ENCODE peak calls at places on chromosomes 3 and 15, in four cellular contexts. W is transverse colon, C is breast epithelium, B is right lobe of liver. L is an unnamed sample.

GRCh38 chr15:101456079-101456791 is 33.3 kb downstream of the PCSK6 start:
- DNase-seq in B (no peak), W (no peak), C (peak), L (no peak)

GRCh38 chr3:173826901-173827609 is 429.5 kb downstream of the NLGN1 start:
- DNase-seq in C (no peak), B (no peak), W (no peak), L (no peak)

GRCh38 chr3:115804722-115805121 is 181.4 kb downstream of the GAP43 start:
- DNase-seq in C (no peak), W (no peak), B (no peak), L (no peak)

GRCh38 chr3:60610441-60611112 is 640.7 kb downstream of the FHIT start:
- DNase-seq in C (no peak), W (peak), B (no peak), L (no peak)

GRCh38 chr3:165523801-165524200 is 313.4 kb downstream of the BCHE start:
- DNase-seq in W (no peak), C (no peak), B (no peak), L (no peak)

GRCh38 chr3:58321791-58322190 is 10.9 kb upstream of the PXK start:
- DNase-seq in C (no peak), W (no peak), B (no peak), L (no peak)

GRCh38 chr3:172332256-172333041 is 115.8 kb downstream of the GHSR start:
- DNase-seq in B (no peak), C (no peak), W (peak), L (no peak)

GRCh38 chr15:71691700-71692417 is 118.5 kb upstream of the NR2E3 start:
- DNase-seq in B (no peak), C (no peak), W (no peak), L (no peak)

GRCh38 chr3:169999433-169999832 is 32.8 kb downstream of the SEC62 start:
- DNase-seq in W (no peak), B (no peak), C (no peak), L (peak)

GRCh38 chr3:112539825-112540517 is 21.8 kb downstream of the ATG3 start:
- DNase-seq in C (no peak), W (no peak), B (no peak), L (no peak)

GRCh38 chr15:98321916-98322315 is 326.4 kb upstream of the IGF1R start:
- DNase-seq in B (no peak), W (no peak), C (no peak), L (no peak)

GRCh38 chr3:159326998-159327397 is 525.1 kb downstream of the MFSD1 start:
- DNase-seq in W (no peak), C (no peak), B (no peak), L (no peak)

GRCh38 chr3:166488977-166489672 is 651.9 kb upstream of the BCHE start:
- DNase-seq in C (no peak), B (peak), W (no peak), L (no peak)

GRCh38 chr15:52658955-52659354 is 20.2 kb downstream of the ATOSA start:
- DNase-seq in B (no peak), C (no peak), W (no peak), L (no peak)

GRCh38 chr15:58513681-58514336 is 82.0 kb downstream of the LIPC start:
- DNase-seq in W (no peak), B (no peak), C (no peak), L (no peak)

GRCh38 chr15:52791776-52792175 is 1.6 kb upstream of the ONECUT1 start:
- DNase-seq in C (no peak), W (no peak), B (no peak), L (no peak)

GRCh38 chr15:98900382-98900781 is 107.2 kb downstream of the PGPEP1L start:
- DNase-seq in C (no peak), W (no peak), B (no peak), L (no peak)

GRCh38 chr15:72302955-72303354 is 17.0 kb downstream of the CELF6 start:
- DNase-seq in B (no peak), W (no peak), C (no peak), L (no peak)

GRCh38 chr3:159775372-159775961 is 213.2 kb upstream of the IL12A start:
- DNase-seq in B (no peak), C (no peak), W (peak), L (no peak)

GRCh38 chr15:74421302-74422245 is 12.2 kb downstream of the SEMA7A start:
- DNase-seq in W (no peak), C (no peak), B (no peak), L (no peak)

GRCh38 chr15:74768099-74768770 is 13.6 kb upstream of the CSK start:
- DNase-seq in B (no peak), C (no peak), W (no peak), L (no peak)

GRCh38 chr3:143041901-143042300 is 40.5 kb downstream of the U2SURP start:
- DNase-seq in C (no peak), W (no peak), B (no peak), L (no peak)

GRCh38 chr3:128494152-128494650 is 1.2 kb upstream of the GATA2 start:
- DNase-seq in C (no peak), W (no peak), B (no peak), L (no peak)

GRCh38 chr3:184580376-184580775 is 18.8 kb downstream of the EPHB3 start:
- DNase-seq in C (no peak), B (no peak), W (no peak), L (no peak)

GRCh38 chr3:56985460-56986327 is 74.8 kb upstream of the SPATA12 start:
- DNase-seq in C (no peak), B (no peak), W (no peak), L (no peak)

GRCh38 chr3:1632128-1632527 is 466.5 kb upstream of the CNTN4 start:
- DNase-seq in W (peak), B (no peak), C (no peak), L (no peak)

GRCh38 chr3:46700772-46701171 is 420 bp upstream of the TMIE start:
- DNase-seq in C (no peak), W (no peak), B (no peak), L (no peak)

GRCh38 chr15:76057332-76058000 is 2.3 kb upstream of the TMEM266 start:
- DNase-seq in B (no peak), W (peak), C (no peak), L (peak)

GRCh38 chr15:76058714-76059319 is 968 bp upstream of the TMEM266 start:
- DNase-seq in W (no peak), B (no peak), C (no peak), L (peak)

GRCh38 chr15:76059320-76060097 is at the start of gene TMEM266:
- DNase-seq in W (peak), B (peak), C (no peak), L (no peak)

GRCh38 chr15:76060098-76060989 is 559 bp downstream of the TMEM266 start:
- DNase-seq in B (no peak), C (no peak), W (no peak), L (peak)

GRCh38 chr15:76056931-76057330 is 2.9 kb upstream of the TMEM266 start:
- DNase-seq in W (no peak), C (no peak), B (no peak), L (peak)
- H3K4me3 ChIP-seq in W (no peak), C (no peak), B (no peak), L (no peak)

DNA sequence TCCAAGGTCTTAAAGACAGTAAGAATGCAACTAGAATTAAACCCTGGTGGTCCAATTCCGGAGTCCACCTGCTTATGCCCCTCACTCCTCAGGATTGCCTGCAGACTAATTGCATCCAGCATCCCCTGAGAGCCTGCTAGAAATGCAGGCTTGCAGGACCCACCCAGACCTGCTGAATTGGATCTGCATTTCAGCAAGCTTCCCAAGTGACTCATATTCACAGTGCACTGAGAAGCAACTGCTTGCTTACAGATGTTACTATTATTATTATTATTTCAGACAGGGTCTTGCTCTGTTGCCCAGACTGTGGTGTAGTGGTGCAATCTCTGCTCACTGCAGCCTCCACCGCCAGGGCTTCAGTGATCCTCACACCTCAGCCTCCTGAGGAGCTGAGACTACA is 83.5 kb upstream of the VGLL4 start:
- DNase-seq in B (no peak), C (no peak), W (no peak), L (no peak)
- TF ChIP-seq CTCF in B (no peak), C (no peak), W (no peak), L (no peak)

DNA sequence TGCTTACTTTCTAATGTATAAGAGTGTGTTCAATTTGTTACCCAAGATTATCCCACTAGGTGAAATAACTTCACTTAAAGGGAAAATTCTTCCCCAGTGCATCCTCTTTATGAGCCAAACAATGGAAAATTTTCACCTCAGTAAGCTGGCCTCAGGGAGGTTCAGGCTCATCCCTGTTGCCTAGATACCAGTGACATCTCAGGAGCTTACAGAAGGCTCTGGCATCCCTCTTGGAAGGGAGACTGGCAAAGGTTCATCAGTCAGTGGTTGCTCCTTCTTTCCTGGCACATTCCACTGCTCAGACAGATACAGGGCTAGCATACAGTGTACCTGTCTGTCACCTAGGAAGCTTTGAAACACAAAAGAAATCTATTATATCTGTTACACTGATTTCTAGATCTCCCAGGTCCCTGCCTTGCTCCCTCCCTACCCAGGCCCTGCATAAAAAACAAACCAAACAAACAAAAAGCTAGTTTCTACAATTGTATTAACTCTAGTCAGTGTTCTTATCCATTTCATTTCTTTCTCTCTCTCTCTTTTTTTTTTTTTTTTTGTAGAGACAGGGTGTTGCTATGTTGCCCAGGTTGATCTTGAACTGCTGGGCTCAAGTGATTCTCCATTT is 1.7 kb downstream of the IP6K2 start:
- DNase-seq in C (no peak), B (no peak), W (no peak), L (no peak)
- H3K4me3 ChIP-seq in C (peak), B (no peak), W (peak), L (peak)

GRCh38 chr15:66935121-66935520 is 130.3 kb upstream of the SMAD3 start:
- DNase-seq in C (no peak), W (no peak), B (no peak), L (no peak)

GRCh38 chr15:66929843-66930242 is 135.6 kb upstream of the SMAD3 start:
- DNase-seq in C (no peak), B (no peak), W (no peak), L (no peak)

GRCh38 chr15:66934315-66934930 is 131.0 kb upstream of the SMAD3 start:
- DNase-seq in W (no peak), C (no peak), B (no peak), L (no peak)

GRCh38 chr15:66932634-66933024 is 132.8 kb upstream of the SMAD3 start:
- DNase-seq in C (no peak), B (no peak), W (no peak), L (no peak)

GRCh38 chr15:66931768-66932633 is 133.4 kb upstream of the SMAD3 start:
- DNase-seq in B (no peak), C (peak), W (peak), L (no peak)
- TF ChIP-seq CTCF in B (no peak), C (no peak), W (no peak), L (no peak)

DNA sequence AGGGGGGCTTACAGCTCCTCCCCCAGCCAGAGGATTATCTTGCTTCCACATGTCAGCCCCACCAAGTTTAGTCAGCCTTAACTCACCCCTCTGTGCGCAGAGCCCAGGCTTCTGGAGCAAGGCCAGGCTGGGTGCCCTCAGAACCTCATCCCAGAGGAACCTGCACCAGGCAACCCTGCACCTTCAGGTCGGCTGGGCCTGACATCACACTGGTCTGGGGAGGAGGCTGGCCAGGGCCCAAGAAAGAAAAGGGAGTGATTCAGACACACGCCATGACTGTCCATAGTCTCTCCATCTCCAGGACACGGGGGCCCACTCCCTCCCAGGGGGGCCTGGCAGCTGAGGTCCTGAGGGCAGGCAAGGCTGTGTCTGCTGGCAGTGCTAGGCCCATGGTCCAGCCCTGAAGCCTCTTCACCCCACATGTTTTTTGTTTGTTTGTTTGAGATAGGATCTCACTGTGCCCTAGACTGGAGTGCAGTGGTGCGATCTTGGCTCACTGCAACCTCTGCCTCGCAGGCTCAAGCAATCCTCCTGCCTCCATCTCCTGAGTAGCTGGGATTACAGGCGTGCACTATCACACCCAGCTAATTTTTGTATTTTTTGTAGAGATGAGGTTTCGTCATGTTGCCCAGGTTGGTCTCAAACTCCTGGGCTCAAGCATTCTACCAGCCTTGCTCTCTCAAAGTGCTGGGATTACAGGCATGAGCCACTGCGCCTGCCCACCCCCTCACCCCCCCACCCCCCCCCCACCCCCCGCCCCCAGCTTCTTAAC is 11.1 kb downstream of the TNK2 start:
- DNase-seq in B (peak), W (no peak), C (no peak), L (no peak)
- H3K4me3 ChIP-seq in B (no peak), W (no peak), C (peak), L (no peak)

GRCh38 chr3:124492824-124493223 is 237.4 kb upstream of the UMPS start:
- DNase-seq in B (peak), W (peak), C (peak), L (peak)
- TF ChIP-seq CTCF in B (peak), W (peak), C (peak), L (peak)

DNA sequence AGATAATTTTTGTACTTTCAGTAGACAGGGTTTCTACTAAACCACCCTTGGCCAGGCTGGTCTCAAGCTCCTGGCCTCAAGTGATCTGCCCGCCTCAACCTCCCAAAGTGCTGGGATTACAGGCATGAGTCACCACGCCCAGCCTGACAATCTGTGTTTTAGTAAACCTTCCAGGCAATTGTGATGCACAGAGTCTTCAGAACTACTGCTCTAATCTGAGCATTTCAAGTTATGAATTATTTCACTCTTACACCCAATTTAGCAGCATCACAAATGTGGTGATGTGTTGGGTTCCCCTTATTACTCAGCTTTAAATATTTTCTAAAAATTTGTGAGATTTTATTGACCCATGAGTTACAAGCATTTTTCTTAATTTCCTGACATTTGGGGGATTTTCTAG is 94.4 kb downstream of the ULK4 start:
- DNase-seq in C (no peak), W (no peak), B (no peak), L (no peak)
- H3K4me3 ChIP-seq in C (no peak), W (no peak), B (no peak), L (no peak)

L was measured in GM12864.